ENCODE peak calls at places on chromosomes 11 and 22, in eight cellular contexts. D is A549, E is spleen, G is thyroid gland, L is esophagus squamous epithelium, M is Peyer's patch, C is body of pancreas, N is HCT116. I is an unnamed sample.

GRCh38 chr22:49971232-49972162 is 10.9 kb downstream of the PIM3 start:
- DNase-seq in D (peak), E (peak), G (peak), L (no peak), M (peak), C (peak), N (no peak), I (peak)

GRCh38 chr11:134789104-134789503 is 377.1 kb upstream of the B3GAT1 start:
- DNase-seq in D (no peak), E (no peak), G (no peak), L (no peak), M (no peak), C (no peak), N (no peak), I (no peak)

GRCh38 chr11:66316849-66317251 is at the start of gene CD248:
- DNase-seq in D (no peak), E (peak), G (peak), L (no peak), M (no peak), C (no peak), N (no peak), I (no peak)

GRCh38 chr11:21552910-21553309 is 640.0 kb upstream of the ANO5 start:
- DNase-seq in D (peak), E (no peak), G (no peak), L (no peak), M (no peak), C (no peak), N (no peak), I (no peak)

GRCh38 chr11:1006762-1007161 is 29.8 kb downstream of the MUC6 start:
- DNase-seq in D (no peak), E (no peak), G (no peak), L (no peak), M (no peak), C (peak), N (no peak), I (no peak)

GRCh38 chr11:3835100-3835485 is 5.7 kb downstream of the RHOG start:
- DNase-seq in D (no peak), E (peak), G (no peak), L (no peak), M (no peak), C (no peak), N (no peak), I (peak)

GRCh38 chr11:81725691-81726090 is 1008.0 kb downstream of the FAM181B start:
- DNase-seq in D (no peak), E (no peak), G (no peak), L (no peak), M (no peak), C (no peak), N (no peak), I (no peak)

GRCh38 chr11:11568651-11569229 is 53.1 kb downstream of the GALNT18 start:
- DNase-seq in D (no peak), E (no peak), G (no peak), L (no peak), M (no peak), C (no peak), N (no peak), I (no peak)

GRCh38 chr11:65524010-65524746 is 705 bp upstream of the SCYL1 start:
- DNase-seq in D (no peak), E (peak), G (peak), L (no peak), M (no peak), C (peak), N (no peak), I (no peak)

GRCh38 chr22:20407829-20408228 is 13.9 kb downstream of the ZNF74 start:
- DNase-seq in D (no peak), E (no peak), G (no peak), L (no peak), M (peak), C (no peak), N (no peak), I (no peak)

GRCh38 chr11:107741044-107741823 is 29.4 kb upstream of the SLN start:
- DNase-seq in D (peak), E (peak), G (peak), L (no peak), M (no peak), C (peak), N (peak), I (peak)

GRCh38 chr22:25452116-25452700 is 112.3 kb upstream of the GRK3 start:
- DNase-seq in D (no peak), E (no peak), G (no peak), L (no peak), M (no peak), C (no peak), N (no peak), I (no peak)

GRCh38 chr22:33542153-33542552 is 378.1 kb downstream of the LARGE1 start:
- DNase-seq in D (no peak), E (no peak), G (no peak), L (no peak), M (no peak), C (no peak), N (no peak), I (no peak)

GRCh38 chr11:14449302-14449714 is 50.3 kb downstream of the COPB1 start:
- DNase-seq in D (peak), E (no peak), G (no peak), L (no peak), M (no peak), C (no peak), N (no peak), I (no peak)

GRCh38 chr11:30653606-30654005 is 67.5 kb upstream of the MPPED2 start:
- DNase-seq in D (no peak), E (no peak), G (no peak), L (no peak), M (no peak), C (no peak), N (no peak), I (no peak)

GRCh38 chr11:103893366-103893765 is 143.1 kb upstream of the DDI1 start:
- DNase-seq in D (no peak), E (no peak), G (no peak), L (no peak), M (no peak), C (no peak), N (no peak), I (no peak)

GRCh38 chr11:119421941-119422504 is 949 bp downstream of the THY1 start:
- DNase-seq in D (no peak), E (no peak), G (peak), L (no peak), M (no peak), C (no peak), N (no peak), I (no peak)

DNA sequence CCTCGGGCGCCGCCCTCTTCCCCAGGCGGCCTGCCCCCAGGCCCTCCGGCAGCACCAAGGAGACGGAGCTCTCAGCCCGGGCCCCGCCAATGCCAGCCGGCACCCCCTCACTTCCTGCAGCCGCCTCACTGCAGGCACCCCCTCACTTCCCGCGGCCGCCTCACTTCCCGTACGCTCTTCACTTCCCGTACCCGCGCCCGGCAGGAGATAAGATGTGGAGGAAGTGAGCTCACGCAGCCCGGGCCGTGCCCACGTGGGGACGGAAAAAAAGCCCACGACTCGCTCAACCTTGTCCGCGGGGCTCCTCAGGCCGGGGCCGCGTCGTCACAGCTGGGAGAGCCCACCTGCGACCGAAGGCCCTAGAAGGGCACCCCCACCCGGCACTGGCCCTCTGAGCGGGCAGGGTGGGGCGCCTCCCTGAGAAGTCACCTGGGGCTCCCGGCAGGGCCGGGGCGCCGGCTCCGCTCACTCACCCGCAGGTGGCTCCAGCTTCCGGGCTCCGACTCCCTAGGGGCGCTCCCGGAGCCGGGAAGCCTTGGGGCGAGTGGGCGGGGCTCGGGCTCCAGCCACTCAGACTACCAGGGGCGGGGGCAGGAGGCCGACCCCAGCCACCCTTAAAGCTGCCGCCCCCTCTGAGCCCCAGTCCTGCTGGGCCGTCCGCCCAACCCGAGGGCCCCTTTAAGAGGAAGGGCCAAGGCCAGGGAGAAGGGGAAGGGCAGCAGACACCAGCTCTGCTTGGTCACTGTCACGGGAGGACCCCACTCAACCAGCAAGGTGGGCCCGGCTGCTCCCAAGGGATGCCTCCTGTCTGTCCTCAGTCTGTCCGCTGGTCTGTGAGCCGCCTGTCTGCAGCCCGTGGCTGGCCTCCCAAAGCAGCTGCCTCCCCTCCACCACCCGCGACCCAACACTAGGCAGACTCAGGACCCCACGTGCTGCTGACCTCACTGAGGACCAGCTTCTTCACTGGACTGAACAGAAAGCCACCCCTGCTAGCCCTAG is 31.4 kb downstream of the PISD start:
- DNase-seq in D (peak), E (peak), G (peak), L (peak), M (peak), C (peak), N (no peak), I (peak)
- TF ChIP-seq POLR2A in D (peak), E (no peak), G (peak), L (no peak), M (peak), C (no peak), N (peak), I (peak)

GRCh38 chr11:63671322-63672155 is at the start of gene ATL3:
- DNase-seq in D (peak), E (peak), G (peak), L (peak), M (peak), C (peak), N (peak), I (peak)
- TF ChIP-seq POLR2A in D (peak), E (peak), G (peak), L (no peak), M (peak), C (peak), N (no peak), I (peak)

GRCh38 chr22:38062782-38063181 is 5.6 kb downstream of the PICK1 start:
- DNase-seq in D (no peak), E (no peak), G (peak), L (no peak), M (peak), C (no peak), N (no peak), I (no peak)

GRCh38 chr22:38051261-38051660 is 5.9 kb upstream of the PICK1 start:
- DNase-seq in D (no peak), E (no peak), G (no peak), L (no peak), M (no peak), C (no peak), N (no peak), I (no peak)

GRCh38 chr22:38051900-38052862 is 5.0 kb upstream of the PICK1 start:
- DNase-seq in D (peak), E (peak), G (peak), L (no peak), M (peak), C (peak), N (peak), I (peak)

DNA sequence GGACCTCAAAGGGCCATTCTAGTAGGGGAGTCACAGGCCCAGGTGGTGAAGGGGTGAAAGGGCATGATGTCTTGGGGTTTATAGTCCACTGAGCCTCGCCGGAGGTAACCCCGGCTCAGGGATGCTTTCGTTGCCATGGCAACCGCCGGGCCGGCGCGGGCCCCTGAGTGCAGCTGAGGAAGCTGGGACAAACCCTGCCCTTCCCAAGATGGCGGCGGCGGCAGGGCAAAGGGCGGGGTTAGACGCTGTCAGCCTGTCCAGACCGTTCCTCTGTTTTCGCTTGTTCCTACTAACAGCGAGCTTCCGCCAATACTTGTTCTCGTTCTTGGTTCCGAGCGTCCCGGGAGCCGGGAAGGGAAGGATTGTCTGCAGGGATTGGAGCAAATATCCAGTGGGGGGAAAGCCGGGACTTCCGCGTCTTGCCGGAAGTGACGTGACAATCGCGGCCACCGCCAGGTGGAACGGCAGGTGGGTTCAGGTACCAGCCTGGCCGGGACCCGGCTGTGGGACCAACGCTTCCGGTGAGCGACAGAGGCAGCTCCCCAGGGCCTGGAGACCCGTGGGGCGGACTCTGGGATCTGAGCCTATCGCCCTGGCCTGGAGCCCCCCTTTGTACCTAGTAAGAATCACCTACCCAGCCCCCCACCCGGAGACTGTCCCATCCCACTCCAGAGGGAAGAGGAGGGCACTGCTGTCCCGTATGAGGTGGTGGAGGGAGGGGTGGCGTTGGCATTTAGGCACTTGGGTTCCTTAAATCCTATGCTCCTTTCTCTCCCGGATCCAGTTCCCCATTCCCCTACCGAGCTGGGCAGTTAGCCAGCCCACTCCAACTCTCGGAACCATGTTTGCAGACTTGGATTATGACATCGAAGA is at the start of gene PICK1:
- DNase-seq in D (peak), E (peak), G (peak), L (peak), M (peak), C (peak), N (peak), I (peak)
- TF ChIP-seq POLR2A in D (peak), E (no peak), G (peak), L (no peak), M (no peak), C (peak), N (peak), I (no peak)

GRCh38 chr11:122833133-122833470 is 5.2 kb upstream of the CRTAM start:
- DNase-seq in D (no peak), E (no peak), G (no peak), L (no peak), M (no peak), C (no peak), N (no peak), I (no peak)
- TF ChIP-seq POLR2A in D (no peak), E (no peak), G (no peak), L (no peak), M (no peak), C (no peak), N (no peak), I (no peak)

GRCh38 chr22:17890892-17891291 is 116.6 kb upstream of the BID start:
- DNase-seq in D (no peak), E (no peak), G (no peak), L (no peak), M (no peak), C (no peak), N (no peak), I (no peak)

GRCh38 chr22:17888439-17888838 is 114.2 kb upstream of the BID start:
- DNase-seq in D (no peak), E (no peak), G (no peak), L (no peak), M (no peak), C (no peak), N (no peak), I (no peak)

GRCh38 chr22:17888855-17889254 is 114.6 kb upstream of the BID start:
- DNase-seq in D (no peak), E (no peak), G (no peak), L (no peak), M (no peak), C (no peak), N (no peak), I (peak)

GRCh38 chr22:17891427-17892167 is 117.3 kb upstream of the BID start:
- DNase-seq in D (no peak), E (no peak), G (peak), L (no peak), M (no peak), C (no peak), N (no peak), I (no peak)

DNA sequence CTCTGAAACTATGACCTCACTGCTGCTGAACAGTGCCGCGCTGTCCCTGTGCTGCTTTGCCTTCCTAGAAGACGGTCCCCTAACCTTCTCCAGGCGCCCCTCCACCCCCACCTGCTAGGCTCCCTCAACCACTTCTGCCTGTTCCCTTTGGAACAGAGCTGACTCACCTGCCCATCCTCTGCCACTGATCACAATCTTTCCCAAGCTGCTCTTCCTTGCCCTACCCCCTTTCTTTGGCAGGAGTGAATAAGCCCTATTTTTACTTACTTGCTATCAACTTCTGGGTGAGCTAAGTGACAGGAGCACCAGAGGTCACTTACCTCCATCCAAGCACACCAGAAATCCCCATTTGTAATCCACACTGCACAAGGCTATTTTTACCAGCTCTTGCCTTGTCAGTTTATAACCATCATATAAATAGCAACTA is 116.0 kb upstream of the BID start:
- DNase-seq in D (no peak), E (no peak), G (no peak), L (no peak), M (no peak), C (no peak), N (no peak), I (no peak)
- TF ChIP-seq POLR2A in D (no peak), E (no peak), G (no peak), L (no peak), M (peak), C (no peak), N (no peak), I (no peak)

GRCh38 chr22:38129021-38129420 is 18.5 kb upstream of the BAIAP2L2 start:
- DNase-seq in D (no peak), E (no peak), G (no peak), L (no peak), M (no peak), C (no peak), N (no peak), I (no peak)
- TF ChIP-seq POLR2A in D (no peak), E (no peak), G (no peak), L (no peak), M (no peak), C (no peak), N (no peak), I (no peak)